ENCODE peak calls at places on chromosomes 13 and 19, in five cellular contexts. M is ovary, H is HFF-Myc, W is heart left ventricle, J is skeletal muscle cell. P is an unnamed sample.

GRCh38 chr13:98484289-98485219 is 92.4 kb downstream of the STK24 start:
- DNase-seq in W (peak; percentile 73), J (peak; percentile 95), M (peak; percentile 64), H (no peak), P (no peak)

GRCh38 chr19:33064117-33064777 is 441 bp downstream of the RHPN2 start:
- DNase-seq in W (no peak), M (peak; percentile 26), J (no peak), H (no peak), P (no peak)

GRCh38 chr13:97125810-97126738 is 96.1 kb upstream of the MBNL2 start:
- DNase-seq in J (peak; percentile 52), W (no peak), H (no peak), M (peak; percentile 55), P (no peak)

GRCh38 chr19:1992759-1993260 is 22.7 kb downstream of the BTBD2 start:
- DNase-seq in H (no peak), W (peak; percentile 6), J (no peak), M (no peak), P (no peak)

GRCh38 chr19:45355910-45356309 is 14.5 kb downstream of the ERCC2 start:
- DNase-seq in J (no peak), H (no peak), W (no peak), M (no peak), P (no peak)

GRCh38 chr19:5988520-5989387 is 10.8 kb upstream of the RANBP3 start:
- DNase-seq in H (no peak), M (no peak), J (no peak), W (no peak), P (no peak)

GRCh38 chr13:113413898-113414282 is 39.4 kb downstream of the ADPRHL1 start:
- DNase-seq in W (peak; percentile 48), J (no peak), H (no peak), M (no peak), P (no peak)

GRCh38 chr13:25095862-25096453 is at the start of gene PABPC3:
- DNase-seq in W (no peak), J (no peak), M (no peak), H (no peak), P (no peak)

GRCh38 chr13:21785990-21786389 is 115.1 kb downstream of the FGF9 start:
- DNase-seq in M (no peak), J (no peak), H (no peak), W (no peak), P (no peak)

GRCh38 chr13:31638577-31638976 is 100.7 kb upstream of the RXFP2 start:
- DNase-seq in J (peak; percentile 72), H (peak; percentile 54), M (no peak), W (no peak), P (no peak)

GRCh38 chr19:55063492-55063843 is 520 bp upstream of the RDH13 start:
- DNase-seq in M (no peak), J (no peak), W (no peak), H (no peak), P (no peak)

GRCh38 chr19:55067869-55068268 is 4.9 kb upstream of the RDH13 start:
- DNase-seq in J (no peak), H (no peak), W (no peak), M (no peak), P (no peak)

GRCh38 chr19:55066107-55066709 is 3.3 kb upstream of the RDH13 start:
- DNase-seq in M (no peak), W (no peak), J (no peak), H (no peak), P (no peak)

GRCh38 chr19:55058781-55059610 is 4.0 kb downstream of the RDH13 start:
- DNase-seq in M (no peak), H (no peak), W (no peak), J (no peak), P (peak; percentile 19)

GRCh38 chr19:55062735-55063491 is at the start of gene RDH13:
- DNase-seq in H (peak; percentile 90), M (peak; percentile 96), J (peak; percentile 78), W (peak; percentile 96), P (peak; percentile 84)
- H3K4me3 ChIP-seq in H (peak within 1 kb of the TSS; percentile 64), M (peak within 1 kb of the TSS; percentile 81), J (peak within 1 kb of the TSS; percentile 85), W (peak within 1 kb of the TSS; percentile 97), P (peak within 1 kb of the TSS; percentile 60)

GRCh38 chr19:3062165-3063105 is at the start of gene TLE5:
- DNase-seq in W (peak; percentile 77), J (no peak), M (peak; percentile 71), H (no peak), P (peak; percentile 21)

GRCh38 chr19:3058821-3059314 is 3.4 kb downstream of the TLE5 start:
- DNase-seq in H (no peak), W (no peak), M (no peak), J (no peak), P (no peak)

GRCh38 chr19:3059653-3060052 is 2.6 kb downstream of the TLE5 start:
- DNase-seq in W (no peak), J (no peak), H (no peak), M (no peak), P (no peak)

GRCh38 chr19:3061214-3062161 is 807 bp downstream of the TLE5 start:
- DNase-seq in W (peak; percentile 80), J (no peak), M (peak; percentile 78), H (no peak), P (peak; percentile 66)

GRCh38 chr19:3060852-3061182 is 1.5 kb downstream of the TLE5 start:
- DNase-seq in M (no peak), W (no peak), H (no peak), J (no peak), P (no peak)
- H3K4me3 ChIP-seq in M (peak overlapping the region; percentile 75), W (peak overlapping the region; percentile 98), H (peak overlapping the region; percentile 82), J (peak overlapping the region; percentile 88), P (peak overlapping the region; percentile 72)

DNA sequence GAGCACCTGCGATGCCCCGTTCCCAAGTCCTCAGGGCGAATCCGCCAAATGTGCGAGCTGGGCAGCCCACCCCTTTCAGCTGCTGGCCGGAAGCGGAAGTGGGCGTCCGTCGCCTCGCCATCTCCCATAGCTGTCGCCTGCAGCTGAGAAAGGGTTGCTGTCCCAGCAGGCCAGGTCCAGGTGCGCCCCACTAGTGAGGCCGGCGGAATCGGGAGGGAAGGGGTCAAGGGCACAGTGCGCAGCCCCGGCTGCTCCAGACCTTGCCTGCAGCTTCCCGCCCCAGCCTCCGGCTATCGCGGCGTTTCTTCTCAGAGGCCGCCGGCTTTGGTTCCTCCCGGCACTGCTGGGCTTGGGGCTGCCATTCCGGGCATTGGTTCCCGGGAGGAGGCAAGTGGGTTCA is at the start of gene ZNF177:
- DNase-seq in W (peak; percentile 8), J (no peak), M (no peak), H (no peak), P (no peak)
- H3K4me3 ChIP-seq in W (peak within 1 kb of the TSS; percentile 47), J (peak within 1 kb of the TSS; percentile 63), M (no peak within 1 kb of the TSS), H (peak within 1 kb of the TSS; percentile 31), P (no peak within 1 kb of the TSS)

GRCh38 chr19:11480081-11480926 is 542 bp downstream of the ELAVL3 start:
- DNase-seq in H (no peak), J (no peak), M (no peak), W (no peak), P (no peak)
- H3K4me3 ChIP-seq in H (no peak overlapping the region), J (no peak overlapping the region), M (no peak overlapping the region), W (peak overlapping the region; percentile 34), P (no peak overlapping the region)

GRCh38 chr19:40281381-40282208 is 3.5 kb downstream of the AKT2 start:
- DNase-seq in H (no peak), W (no peak), M (peak; percentile 11), J (no peak), P (no peak)
- H3K4me3 ChIP-seq in H (no peak overlapping the region), W (no peak overlapping the region), M (no peak overlapping the region), J (no peak overlapping the region), P (no peak overlapping the region)